ENCODE peak calls at places on chromosome 17, in eight cellular contexts. G is K562, F is GM23338, U is A549, H is HCT116, K is HL-60, W is SK-N-SH, B is GM12878. J is an unnamed sample.

GRCh38 chr17:8079291-8080207 is 8.0 kb downstream of the ALOX12B start:
- DNase-seq in F (peak), B (no peak), K (no peak), U (peak), H (peak), G (peak), W (peak), J (no peak)

GRCh38 chr17:21677126-21677910 is 15.0 kb upstream of the KCNJ18 start:
- DNase-seq in H (no peak), F (no peak), B (no peak), G (no peak), U (no peak), K (no peak), W (no peak), J (no peak)

GRCh38 chr17:45336390-45337182 is 19.8 kb upstream of the MAP3K14 start:
- DNase-seq in B (no peak), U (no peak), W (no peak), K (no peak), G (peak), H (no peak), F (no peak), J (no peak)

GRCh38 chr17:69608808-69609494 is 194.5 kb downstream of the MAP2K6 start:
- DNase-seq in B (no peak), U (no peak), G (no peak), K (no peak), W (no peak), H (no peak), F (no peak), J (no peak)

GRCh38 chr17:76500745-76501017 is 542 bp downstream of the RHBDF2 start:
- DNase-seq in B (no peak), H (no peak), F (no peak), G (no peak), K (no peak), U (no peak), W (no peak), J (no peak)

GRCh38 chr17:1715803-1716075 is 5.6 kb upstream of the TLCD2 start:
- DNase-seq in F (no peak), W (no peak), H (no peak), U (no peak), K (no peak), G (no peak), B (no peak), J (no peak)

GRCh38 chr17:49910858-49911204 is 58.2 kb upstream of the DLX4 start:
- DNase-seq in F (peak), W (no peak), B (no peak), G (no peak), K (no peak), H (no peak), U (no peak), J (no peak)

GRCh38 chr17:31496097-31496496 is 104.6 kb downstream of the RAB11FIP4 start:
- DNase-seq in H (no peak), F (no peak), W (no peak), K (no peak), G (no peak), B (no peak), U (no peak), J (no peak)

GRCh38 chr17:15945493-15946209 is 721 bp downstream of the ADORA2B start:
- DNase-seq in H (no peak), K (no peak), F (peak), B (no peak), G (peak), W (peak), U (peak), J (no peak)

GRCh38 chr17:50605434-50605833 is 29.2 kb upstream of the ABCC3 start:
- DNase-seq in W (no peak), H (no peak), G (no peak), U (no peak), K (no peak), F (no peak), B (no peak), J (no peak)

GRCh38 chr17:8421571-8421970 is 14.1 kb upstream of the NDEL1 start:
- DNase-seq in H (no peak), B (no peak), G (no peak), K (no peak), F (no peak), W (no peak), U (no peak), J (no peak)

GRCh38 chr17:50128441-50129302 is 1.3 kb downstream of the SAMD14 start:
- DNase-seq in H (no peak), G (no peak), W (no peak), K (no peak), F (peak), B (no peak), U (no peak), J (no peak)

GRCh38 chr17:45574376-45574775 is 83.9 kb upstream of the PLEKHM1 start:
- DNase-seq in U (no peak), B (no peak), W (no peak), F (no peak), K (no peak), G (peak), H (no peak), J (no peak)

GRCh38 chr17:67931227-67931626 is 65.0 kb downstream of the C17orf58 start:
- DNase-seq in W (no peak), F (no peak), H (no peak), B (no peak), K (no peak), U (no peak), G (no peak), J (no peak)

GRCh38 chr17:51423421-51424160 is 163.2 kb downstream of the UTP18 start:
- DNase-seq in K (no peak), U (peak), B (no peak), F (no peak), W (no peak), G (no peak), H (no peak), J (no peak)

GRCh38 chr17:31499771-31500554 is 108.5 kb downstream of the RAB11FIP4 start:
- DNase-seq in G (no peak), B (no peak), W (peak), U (no peak), F (peak), K (no peak), H (peak), J (no peak)

GRCh38 chr17:83179811-83180210 is 100.4 kb downstream of the METRNL start:
- DNase-seq in F (no peak), G (no peak), U (no peak), W (no peak), K (no peak), H (no peak), B (no peak), J (no peak)

GRCh38 chr17:83177611-83178532 is 98.5 kb downstream of the METRNL start:
- DNase-seq in K (no peak), B (no peak), H (no peak), G (no peak), F (no peak), W (peak), U (no peak), J (no peak)

GRCh38 chr17:83178533-83179201 is 99.3 kb downstream of the METRNL start:
- DNase-seq in H (no peak), W (no peak), B (no peak), F (no peak), K (no peak), U (no peak), G (no peak), J (no peak)

GRCh38 chr17:83180264-83180995 is 101.0 kb downstream of the METRNL start:
- DNase-seq in K (no peak), G (no peak), U (no peak), W (no peak), H (no peak), F (no peak), B (no peak), J (no peak)

GRCh38 chr17:83179378-83179777 is 100.0 kb downstream of the METRNL start:
- DNase-seq in F (no peak), U (no peak), K (no peak), W (no peak), H (no peak), B (no peak), G (no peak), J (no peak)
- H3K4me3 ChIP-seq in F (no peak), U (no peak), K (no peak), W (no peak), H (no peak), B (no peak), G (no peak), J (no peak)

GRCh38 chr17:75260679-75261335 is 599 bp downstream of the GGA3 start:
- DNase-seq in W (peak), F (peak), K (no peak), B (no peak), G (no peak), H (no peak), U (no peak), J (no peak)
- TF ChIP-seq REST in W (peak), F (no peak), K (no peak), B (no peak), G (no peak), H (no peak), U (no peak), J (no peak)

GRCh38 chr17:38563362-38564253 is 42.1 kb downstream of the SRCIN1 start:
- DNase-seq in H (no peak), G (peak), K (no peak), B (no peak), U (no peak), W (no peak), F (peak), J (no peak)
- H3K4me3 ChIP-seq in H (no peak), G (no peak), K (no peak), B (no peak), U (no peak), W (no peak), F (peak), J (no peak)

GRCh38 chr17:42135664-42136653 is 13.4 kb downstream of the HSPB9 start:
- DNase-seq in H (peak), G (no peak), K (peak), W (no peak), U (peak), F (peak), B (no peak), J (peak)
- TF ChIP-seq REST in H (no peak), G (no peak), K (no peak), W (no peak), U (no peak), F (no peak), B (no peak), J (no peak)

DNA sequence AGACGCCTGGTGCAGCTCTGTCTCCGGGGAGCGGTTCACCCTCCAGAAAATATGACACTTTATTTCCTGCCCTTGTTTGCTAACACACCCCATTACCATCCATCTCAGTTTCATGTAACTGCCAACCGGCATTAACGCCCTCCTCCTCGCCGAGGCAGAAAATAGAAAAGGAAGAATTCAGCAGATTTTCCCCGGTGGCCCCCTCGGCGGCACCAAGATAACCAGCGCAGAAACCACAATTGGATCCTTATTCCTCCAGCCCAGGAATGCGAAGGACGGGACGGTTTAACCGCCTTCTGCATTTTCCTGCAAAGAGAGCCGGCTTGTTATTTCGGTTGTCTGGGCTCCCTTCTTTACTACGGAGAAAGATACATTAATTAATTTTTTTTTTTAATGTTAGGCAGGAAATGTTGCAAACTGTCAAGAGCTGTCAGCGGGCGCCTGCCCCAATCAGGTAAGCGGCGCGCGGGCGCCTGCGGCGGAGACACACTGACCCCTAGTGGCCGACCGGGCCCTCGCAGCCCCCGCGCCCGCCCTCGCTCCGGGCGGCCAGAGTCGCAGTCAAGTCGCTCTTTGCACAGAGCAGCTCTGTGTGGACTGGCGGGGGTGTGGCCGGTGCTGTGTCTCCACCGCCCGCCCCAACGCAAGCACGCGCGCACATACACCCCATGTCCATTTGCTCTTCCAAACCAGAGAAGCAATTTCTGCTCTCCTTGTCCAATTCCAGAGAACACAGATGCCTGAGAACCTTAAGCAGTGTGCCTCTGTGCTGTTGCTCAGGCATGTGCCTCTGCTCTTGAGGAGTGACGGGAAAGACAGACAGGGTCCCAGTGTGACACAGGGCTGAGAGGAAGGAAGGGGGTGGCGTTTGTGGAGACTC is 53.6 kb downstream of the C17orf67 start:
- DNase-seq in H (peak), F (peak), W (peak), K (peak), U (peak), B (no peak), G (peak), J (no peak)
- H3K4me3 ChIP-seq in H (peak), F (peak), W (peak), K (peak), U (peak), B (peak), G (no peak), J (peak)